ENCODE peak calls at places on chromosome 2, in seven cellular contexts. One of them, this sample, is unnamed.

GRCh38 chr2:84938194-84938879 is 32.6 kb upstream of the KCMF1 start:
- DNase-seq in activated T-cell treated with anti-CD3 and anti-CD28 coated beads for 1 hour: no peak
- DNase-seq in Daoy: peak; percentile 31
- DNase-seq in kidney tubule cell: peak; percentile 38
- DNase-seq in WTC11: no peak
- DNase-seq in MV-4-11: peak; percentile 58
- DNase-seq in brain microvascular endothelial cell: no peak
- DNase-seq in this sample: no peak

GRCh38 chr2:54284801-54285200 is 28.8 kb upstream of the TSPYL6 start:
- DNase-seq in activated T-cell treated with anti-CD3 and anti-CD28 coated beads for 1 hour: no peak
- DNase-seq in Daoy: no peak
- DNase-seq in kidney tubule cell: no peak
- DNase-seq in WTC11: no peak
- DNase-seq in MV-4-11: no peak
- DNase-seq in brain microvascular endothelial cell: no peak
- DNase-seq in this sample: no peak

GRCh38 chr2:240912878-240913809 is 7.0 kb downstream of the CROCC2 start:
- DNase-seq in activated T-cell treated with anti-CD3 and anti-CD28 coated beads for 1 hour: no peak
- DNase-seq in Daoy: no peak
- DNase-seq in kidney tubule cell: peak; percentile 69
- DNase-seq in WTC11: no peak
- DNase-seq in MV-4-11: no peak
- DNase-seq in brain microvascular endothelial cell: no peak
- DNase-seq in this sample: no peak

GRCh38 chr2:8115451-8115850 is 566.4 kb upstream of the ID2 start:
- DNase-seq in activated T-cell treated with anti-CD3 and anti-CD28 coated beads for 1 hour: no peak
- DNase-seq in Daoy: no peak
- DNase-seq in kidney tubule cell: no peak
- DNase-seq in WTC11: no peak
- DNase-seq in MV-4-11: no peak
- DNase-seq in brain microvascular endothelial cell: no peak
- DNase-seq in this sample: no peak

GRCh38 chr2:28366496-28367282 is 26.0 kb upstream of the FOSL2 start:
- DNase-seq in activated T-cell treated with anti-CD3 and anti-CD28 coated beads for 1 hour: peak; percentile 42
- DNase-seq in Daoy: peak; percentile 76
- DNase-seq in kidney tubule cell: no peak
- DNase-seq in WTC11: no peak
- DNase-seq in MV-4-11: peak; percentile 92
- DNase-seq in brain microvascular endothelial cell: peak; percentile 29
- DNase-seq in this sample: no peak

GRCh38 chr2:65046633-65047407 is 9.4 kb upstream of the CEP68 start:
- DNase-seq in activated T-cell treated with anti-CD3 and anti-CD28 coated beads for 1 hour: no peak
- DNase-seq in Daoy: no peak
- DNase-seq in kidney tubule cell: no peak
- DNase-seq in WTC11: no peak
- DNase-seq in MV-4-11: no peak
- DNase-seq in brain microvascular endothelial cell: no peak
- DNase-seq in this sample: no peak

GRCh38 chr2:106062627-106063026 is 131.5 kb downstream of the UXS1 start:
- DNase-seq in activated T-cell treated with anti-CD3 and anti-CD28 coated beads for 1 hour: no peak
- DNase-seq in Daoy: no peak
- DNase-seq in kidney tubule cell: no peak
- DNase-seq in WTC11: no peak
- DNase-seq in MV-4-11: no peak
- DNase-seq in brain microvascular endothelial cell: no peak
- DNase-seq in this sample: no peak

GRCh38 chr2:186589733-186590537 is at the start of gene ITGAV:
- DNase-seq in activated T-cell treated with anti-CD3 and anti-CD28 coated beads for 1 hour: peak; percentile 62
- DNase-seq in Daoy: peak; percentile 97
- DNase-seq in kidney tubule cell: peak; percentile 97
- DNase-seq in WTC11: peak; percentile 90
- DNase-seq in MV-4-11: peak; percentile 74
- DNase-seq in brain microvascular endothelial cell: peak; percentile 92
- DNase-seq in this sample: peak; percentile 72

GRCh38 chr2:145116834-145117233 is 596.9 kb upstream of the ZEB2 start:
- DNase-seq in activated T-cell treated with anti-CD3 and anti-CD28 coated beads for 1 hour: no peak
- DNase-seq in Daoy: no peak
- DNase-seq in kidney tubule cell: no peak
- DNase-seq in WTC11: no peak
- DNase-seq in MV-4-11: no peak
- DNase-seq in brain microvascular endothelial cell: no peak
- DNase-seq in this sample: no peak

GRCh38 chr2:41912766-41913165 is 135.1 kb upstream of the PKDCC start:
- DNase-seq in activated T-cell treated with anti-CD3 and anti-CD28 coated beads for 1 hour: no peak
- DNase-seq in Daoy: no peak
- DNase-seq in kidney tubule cell: no peak
- DNase-seq in WTC11: no peak
- DNase-seq in MV-4-11: no peak
- DNase-seq in brain microvascular endothelial cell: no peak
- DNase-seq in this sample: no peak

GRCh38 chr2:53633441-53633840 is 134.2 kb upstream of the CHAC2 start:
- DNase-seq in activated T-cell treated with anti-CD3 and anti-CD28 coated beads for 1 hour: no peak
- DNase-seq in Daoy: peak; percentile 40
- DNase-seq in kidney tubule cell: peak; percentile 24
- DNase-seq in WTC11: no peak
- DNase-seq in MV-4-11: no peak
- DNase-seq in brain microvascular endothelial cell: peak; percentile 44
- DNase-seq in this sample: no peak

GRCh38 chr2:68994864-68995263 is 18.1 kb upstream of the ANTXR1 start:
- DNase-seq in activated T-cell treated with anti-CD3 and anti-CD28 coated beads for 1 hour: no peak
- DNase-seq in Daoy: peak; percentile 78
- DNase-seq in kidney tubule cell: peak; percentile 38
- DNase-seq in WTC11: no peak
- DNase-seq in MV-4-11: no peak
- DNase-seq in brain microvascular endothelial cell: peak; percentile 69
- DNase-seq in this sample: no peak

GRCh38 chr2:109428841-109429710 is 184.7 kb downstream of the SEPTIN10 start:
- DNase-seq in activated T-cell treated with anti-CD3 and anti-CD28 coated beads for 1 hour: no peak
- DNase-seq in Daoy: no peak
- DNase-seq in kidney tubule cell: no peak
- DNase-seq in WTC11: no peak
- DNase-seq in MV-4-11: no peak
- DNase-seq in brain microvascular endothelial cell: no peak
- DNase-seq in this sample: no peak

GRCh38 chr2:72893594-72894319 is 6.5 kb downstream of the SPR start:
- DNase-seq in activated T-cell treated with anti-CD3 and anti-CD28 coated beads for 1 hour: no peak
- DNase-seq in Daoy: peak; percentile 72
- DNase-seq in kidney tubule cell: peak; percentile 79
- DNase-seq in WTC11: peak; percentile 83
- DNase-seq in MV-4-11: peak; percentile 41
- DNase-seq in brain microvascular endothelial cell: peak; percentile 74
- DNase-seq in this sample: peak; percentile 35

GRCh38 chr2:205650450-205650849 is 31.9 kb upstream of the NRP2 start:
- DNase-seq in activated T-cell treated with anti-CD3 and anti-CD28 coated beads for 1 hour: no peak
- DNase-seq in Daoy: peak; percentile 70
- DNase-seq in kidney tubule cell: peak; percentile 79
- DNase-seq in WTC11: peak; percentile 15
- DNase-seq in MV-4-11: peak; percentile 3
- DNase-seq in brain microvascular endothelial cell: peak; percentile 53
- DNase-seq in this sample: no peak

GRCh38 chr2:209933499-209934458 is 68.7 kb upstream of the RPE start:
- DNase-seq in activated T-cell treated with anti-CD3 and anti-CD28 coated beads for 1 hour: no peak
- DNase-seq in Daoy: peak; percentile 62
- DNase-seq in kidney tubule cell: peak; percentile 43
- DNase-seq in WTC11: no peak
- DNase-seq in MV-4-11: no peak
- DNase-seq in brain microvascular endothelial cell: peak; percentile 81
- DNase-seq in this sample: peak; percentile 41

GRCh38 chr2:8076453-8077284 is 605.2 kb upstream of the ID2 start:
- DNase-seq in activated T-cell treated with anti-CD3 and anti-CD28 coated beads for 1 hour: no peak
- DNase-seq in Daoy: no peak
- DNase-seq in kidney tubule cell: no peak
- DNase-seq in WTC11: no peak
- DNase-seq in MV-4-11: peak; percentile 41
- DNase-seq in brain microvascular endothelial cell: no peak
- DNase-seq in this sample: no peak

GRCh38 chr2:12430036-12430795 is 286.5 kb upstream of the TRIB2 start:
- DNase-seq in activated T-cell treated with anti-CD3 and anti-CD28 coated beads for 1 hour: no peak
- DNase-seq in Daoy: peak; percentile 51
- DNase-seq in kidney tubule cell: peak; percentile 57
- DNase-seq in WTC11: no peak
- DNase-seq in MV-4-11: no peak
- DNase-seq in brain microvascular endothelial cell: peak; percentile 71
- DNase-seq in this sample: no peak

This sample was measured in smooth muscle cell of the brain vasculature.